ENCODE peak calls at places on chromosomes 1 and 21, in five cellular contexts. One of them, this sample, is unnamed.

GRCh38 chr1:171222961-171223360 is 25.3 kb upstream of the FMO1 start:
- DNase-seq in astrocyte: peak; percentile 5
- DNase-seq in activated T-helper 1 cell treated with Interleukin-2 at 50 U/mL for 16 hours: no peak
- DNase-seq in NCI-H1694 treated with DMSO at 0.1 percent for 48 hours: no peak
- DNase-seq in DMS 273 treated with DMSO at 0.1 percent for 48 hours: no peak
- DNase-seq in this sample: no peak

GRCh38 chr21:32061755-32062154 is 188.9 kb downstream of the HUNK start:
- DNase-seq in astrocyte: no peak
- DNase-seq in activated T-helper 1 cell treated with Interleukin-2 at 50 U/mL for 16 hours: no peak
- DNase-seq in NCI-H1694 treated with DMSO at 0.1 percent for 48 hours: no peak
- DNase-seq in DMS 273 treated with DMSO at 0.1 percent for 48 hours: no peak
- DNase-seq in this sample: no peak

GRCh38 chr1:46166521-46167462 is 8.1 kb upstream of the TSPAN1 start:
- DNase-seq in astrocyte: no peak
- DNase-seq in activated T-helper 1 cell treated with Interleukin-2 at 50 U/mL for 16 hours: peak; percentile 11
- DNase-seq in NCI-H1694 treated with DMSO at 0.1 percent for 48 hours: no peak
- DNase-seq in DMS 273 treated with DMSO at 0.1 percent for 48 hours: no peak
- DNase-seq in this sample: no peak

GRCh38 chr1:179178135-179178630 is 51.3 kb downstream of the ABL2 start:
- DNase-seq in astrocyte: peak; percentile 25
- DNase-seq in activated T-helper 1 cell treated with Interleukin-2 at 50 U/mL for 16 hours: no peak
- DNase-seq in NCI-H1694 treated with DMSO at 0.1 percent for 48 hours: no peak
- DNase-seq in DMS 273 treated with DMSO at 0.1 percent for 48 hours: no peak
- DNase-seq in this sample: no peak

GRCh38 chr21:32807717-32808380 is 36.3 kb upstream of the PAXBP1 start:
- DNase-seq in astrocyte: peak; percentile 76
- DNase-seq in activated T-helper 1 cell treated with Interleukin-2 at 50 U/mL for 16 hours: no peak
- DNase-seq in NCI-H1694 treated with DMSO at 0.1 percent for 48 hours: no peak
- DNase-seq in DMS 273 treated with DMSO at 0.1 percent for 48 hours: peak; percentile 13
- DNase-seq in this sample: no peak

GRCh38 chr1:206438554-206438953 is 31.7 kb upstream of the IKBKE start:
- DNase-seq in astrocyte: no peak
- DNase-seq in activated T-helper 1 cell treated with Interleukin-2 at 50 U/mL for 16 hours: no peak
- DNase-seq in NCI-H1694 treated with DMSO at 0.1 percent for 48 hours: no peak
- DNase-seq in DMS 273 treated with DMSO at 0.1 percent for 48 hours: no peak
- DNase-seq in this sample: no peak

GRCh38 chr1:21899972-21900371 is 37.1 kb downstream of the HSPG2 start:
- DNase-seq in astrocyte: no peak
- DNase-seq in activated T-helper 1 cell treated with Interleukin-2 at 50 U/mL for 16 hours: no peak
- DNase-seq in NCI-H1694 treated with DMSO at 0.1 percent for 48 hours: no peak
- DNase-seq in DMS 273 treated with DMSO at 0.1 percent for 48 hours: no peak
- DNase-seq in this sample: no peak

GRCh38 chr1:247487057-247487456 is 29.2 kb upstream of the OR2B11 start:
- DNase-seq in astrocyte: no peak
- DNase-seq in activated T-helper 1 cell treated with Interleukin-2 at 50 U/mL for 16 hours: no peak
- DNase-seq in NCI-H1694 treated with DMSO at 0.1 percent for 48 hours: peak; percentile 13
- DNase-seq in DMS 273 treated with DMSO at 0.1 percent for 48 hours: no peak
- DNase-seq in this sample: no peak

GRCh38 chr21:43341349-43342163 is 85.4 kb downstream of the SIK1 start:
- DNase-seq in astrocyte: peak; percentile 37
- DNase-seq in activated T-helper 1 cell treated with Interleukin-2 at 50 U/mL for 16 hours: no peak
- DNase-seq in NCI-H1694 treated with DMSO at 0.1 percent for 48 hours: no peak
- DNase-seq in DMS 273 treated with DMSO at 0.1 percent for 48 hours: no peak
- DNase-seq in this sample: no peak

GRCh38 chr1:67597336-67597735 is 87.7 kb upstream of the GADD45A start:
- DNase-seq in astrocyte: no peak
- DNase-seq in activated T-helper 1 cell treated with Interleukin-2 at 50 U/mL for 16 hours: no peak
- DNase-seq in NCI-H1694 treated with DMSO at 0.1 percent for 48 hours: no peak
- DNase-seq in DMS 273 treated with DMSO at 0.1 percent for 48 hours: no peak
- DNase-seq in this sample: no peak

GRCh38 chr1:156768610-156769295 is 1.4 kb downstream of the PRCC start:
- DNase-seq in astrocyte: no peak
- DNase-seq in activated T-helper 1 cell treated with Interleukin-2 at 50 U/mL for 16 hours: no peak
- DNase-seq in NCI-H1694 treated with DMSO at 0.1 percent for 48 hours: no peak
- DNase-seq in DMS 273 treated with DMSO at 0.1 percent for 48 hours: no peak
- DNase-seq in this sample: no peak

GRCh38 chr1:154270833-154271232 is 1.6 kb upstream of the HAX1 start:
- DNase-seq in astrocyte: no peak
- DNase-seq in activated T-helper 1 cell treated with Interleukin-2 at 50 U/mL for 16 hours: no peak
- DNase-seq in NCI-H1694 treated with DMSO at 0.1 percent for 48 hours: no peak
- DNase-seq in DMS 273 treated with DMSO at 0.1 percent for 48 hours: no peak
- DNase-seq in this sample: no peak

GRCh38 chr1:207831517-207832327 is 79.2 kb downstream of the CD34 start:
- DNase-seq in astrocyte: no peak
- DNase-seq in activated T-helper 1 cell treated with Interleukin-2 at 50 U/mL for 16 hours: no peak
- DNase-seq in NCI-H1694 treated with DMSO at 0.1 percent for 48 hours: no peak
- DNase-seq in DMS 273 treated with DMSO at 0.1 percent for 48 hours: no peak
- DNase-seq in this sample: no peak

GRCh38 chr21:29320021-29320420 is 21.3 kb downstream of the BACH1 start:
- DNase-seq in astrocyte: no peak
- DNase-seq in activated T-helper 1 cell treated with Interleukin-2 at 50 U/mL for 16 hours: no peak
- DNase-seq in NCI-H1694 treated with DMSO at 0.1 percent for 48 hours: no peak
- DNase-seq in DMS 273 treated with DMSO at 0.1 percent for 48 hours: no peak
- DNase-seq in this sample: no peak

GRCh38 chr1:16724718-16725438 is 15.4 kb upstream of the RNU1-4 start:
- DNase-seq in astrocyte: no peak
- DNase-seq in activated T-helper 1 cell treated with Interleukin-2 at 50 U/mL for 16 hours: no peak
- DNase-seq in NCI-H1694 treated with DMSO at 0.1 percent for 48 hours: no peak
- DNase-seq in DMS 273 treated with DMSO at 0.1 percent for 48 hours: no peak
- DNase-seq in this sample: no peak

GRCh38 chr1:155961937-155962336 is 16.4 kb downstream of the ARHGEF2 start:
- DNase-seq in astrocyte: peak; percentile 96
- DNase-seq in activated T-helper 1 cell treated with Interleukin-2 at 50 U/mL for 16 hours: no peak
- DNase-seq in NCI-H1694 treated with DMSO at 0.1 percent for 48 hours: no peak
- DNase-seq in DMS 273 treated with DMSO at 0.1 percent for 48 hours: no peak
- DNase-seq in this sample: no peak

GRCh38 chr21:44539031-44539430 is 964 bp downstream of the KRTAP10-1 start:
- DNase-seq in astrocyte: no peak
- DNase-seq in activated T-helper 1 cell treated with Interleukin-2 at 50 U/mL for 16 hours: no peak
- DNase-seq in NCI-H1694 treated with DMSO at 0.1 percent for 48 hours: no peak
- DNase-seq in DMS 273 treated with DMSO at 0.1 percent for 48 hours: no peak
- DNase-seq in this sample: no peak

GRCh38 chr1:191096405-191096804 is 618.7 kb upstream of the BRINP3 start:
- DNase-seq in astrocyte: no peak
- DNase-seq in activated T-helper 1 cell treated with Interleukin-2 at 50 U/mL for 16 hours: no peak
- DNase-seq in NCI-H1694 treated with DMSO at 0.1 percent for 48 hours: no peak
- DNase-seq in DMS 273 treated with DMSO at 0.1 percent for 48 hours: no peak
- DNase-seq in this sample: no peak

GRCh38 chr1:14866841-14867626 is 268.5 kb downstream of the KAZN start:
- DNase-seq in astrocyte: no peak
- DNase-seq in activated T-helper 1 cell treated with Interleukin-2 at 50 U/mL for 16 hours: no peak
- DNase-seq in NCI-H1694 treated with DMSO at 0.1 percent for 48 hours: no peak
- DNase-seq in DMS 273 treated with DMSO at 0.1 percent for 48 hours: no peak
- DNase-seq in this sample: no peak

GRCh38 chr1:186757851-186758250 is 70.9 kb upstream of the PLA2G4A start:
- DNase-seq in astrocyte: no peak
- DNase-seq in activated T-helper 1 cell treated with Interleukin-2 at 50 U/mL for 16 hours: no peak
- DNase-seq in NCI-H1694 treated with DMSO at 0.1 percent for 48 hours: no peak
- DNase-seq in DMS 273 treated with DMSO at 0.1 percent for 48 hours: no peak
- DNase-seq in this sample: no peak

GRCh38 chr1:168687796-168688195 is 41.2 kb downstream of the DPT start:
- DNase-seq in astrocyte: no peak
- DNase-seq in activated T-helper 1 cell treated with Interleukin-2 at 50 U/mL for 16 hours: no peak
- DNase-seq in NCI-H1694 treated with DMSO at 0.1 percent for 48 hours: no peak
- DNase-seq in DMS 273 treated with DMSO at 0.1 percent for 48 hours: no peak
- DNase-seq in this sample: no peak

GRCh38 chr1:206544562-206545257 is 37.4 kb downstream of the RASSF5 start:
- DNase-seq in astrocyte: no peak
- DNase-seq in activated T-helper 1 cell treated with Interleukin-2 at 50 U/mL for 16 hours: peak; percentile 69
- DNase-seq in NCI-H1694 treated with DMSO at 0.1 percent for 48 hours: peak; percentile 28
- DNase-seq in DMS 273 treated with DMSO at 0.1 percent for 48 hours: no peak
- DNase-seq in this sample: peak; percentile 78

GRCh38 chr1:58950897-58951296 is 167.1 kb upstream of the JUN start:
- DNase-seq in astrocyte: no peak
- DNase-seq in activated T-helper 1 cell treated with Interleukin-2 at 50 U/mL for 16 hours: no peak
- DNase-seq in NCI-H1694 treated with DMSO at 0.1 percent for 48 hours: no peak
- DNase-seq in DMS 273 treated with DMSO at 0.1 percent for 48 hours: no peak
- DNase-seq in this sample: no peak

GRCh38 chr1:67713071-67713806 is 28.2 kb downstream of the GADD45A start:
- DNase-seq in astrocyte: peak; percentile 84
- DNase-seq in activated T-helper 1 cell treated with Interleukin-2 at 50 U/mL for 16 hours: no peak
- DNase-seq in NCI-H1694 treated with DMSO at 0.1 percent for 48 hours: no peak
- DNase-seq in DMS 273 treated with DMSO at 0.1 percent for 48 hours: peak; percentile 61
- DNase-seq in this sample: peak; percentile 75

GRCh38 chr1:4140241-4140640 is 240.2 kb upstream of the C1orf174 start:
- DNase-seq in astrocyte: no peak
- DNase-seq in activated T-helper 1 cell treated with Interleukin-2 at 50 U/mL for 16 hours: no peak
- DNase-seq in NCI-H1694 treated with DMSO at 0.1 percent for 48 hours: no peak
- DNase-seq in DMS 273 treated with DMSO at 0.1 percent for 48 hours: no peak
- DNase-seq in this sample: no peak

GRCh38 chr1:155952505-155952890 is 11.1 kb downstream of the RXFP4 start:
- DNase-seq in astrocyte: no peak
- DNase-seq in activated T-helper 1 cell treated with Interleukin-2 at 50 U/mL for 16 hours: no peak
- DNase-seq in NCI-H1694 treated with DMSO at 0.1 percent for 48 hours: no peak
- DNase-seq in DMS 273 treated with DMSO at 0.1 percent for 48 hours: no peak
- DNase-seq in this sample: peak; percentile 44

GRCh38 chr1:31007462-31007991 is 58.0 kb downstream of the PUM1 start:
- DNase-seq in astrocyte: peak; percentile 93
- DNase-seq in activated T-helper 1 cell treated with Interleukin-2 at 50 U/mL for 16 hours: no peak
- DNase-seq in NCI-H1694 treated with DMSO at 0.1 percent for 48 hours: no peak
- DNase-seq in DMS 273 treated with DMSO at 0.1 percent for 48 hours: no peak
- DNase-seq in this sample: no peak

GRCh38 chr1:58901008-58901407 is 117.2 kb upstream of the JUN start:
- DNase-seq in astrocyte: no peak
- DNase-seq in activated T-helper 1 cell treated with Interleukin-2 at 50 U/mL for 16 hours: no peak
- DNase-seq in NCI-H1694 treated with DMSO at 0.1 percent for 48 hours: no peak
- DNase-seq in DMS 273 treated with DMSO at 0.1 percent for 48 hours: no peak
- DNase-seq in this sample: no peak

GRCh38 chr1:5459839-5460238 is 532.4 kb downstream of the NPHP4 start:
- DNase-seq in astrocyte: no peak
- DNase-seq in activated T-helper 1 cell treated with Interleukin-2 at 50 U/mL for 16 hours: no peak
- DNase-seq in NCI-H1694 treated with DMSO at 0.1 percent for 48 hours: no peak
- DNase-seq in DMS 273 treated with DMSO at 0.1 percent for 48 hours: no peak
- DNase-seq in this sample: no peak

GRCh38 chr1:183191833-183192232 is 5.8 kb downstream of the LAMC2 start:
- DNase-seq in astrocyte: peak; percentile 91
- DNase-seq in activated T-helper 1 cell treated with Interleukin-2 at 50 U/mL for 16 hours: no peak
- DNase-seq in NCI-H1694 treated with DMSO at 0.1 percent for 48 hours: no peak
- DNase-seq in DMS 273 treated with DMSO at 0.1 percent for 48 hours: no peak
- DNase-seq in this sample: no peak

GRCh38 chr1:154791292-154792278 is 78.5 kb downstream of the KCNN3 start:
- DNase-seq in astrocyte: peak; percentile 38
- DNase-seq in activated T-helper 1 cell treated with Interleukin-2 at 50 U/mL for 16 hours: peak; percentile 78
- DNase-seq in NCI-H1694 treated with DMSO at 0.1 percent for 48 hours: peak; percentile 34
- DNase-seq in DMS 273 treated with DMSO at 0.1 percent for 48 hours: no peak
- DNase-seq in this sample: peak; percentile 59

GRCh38 chr1:38284953-38285352 is 238.4 kb upstream of the POU3F1 start:
- DNase-seq in astrocyte: no peak
- DNase-seq in activated T-helper 1 cell treated with Interleukin-2 at 50 U/mL for 16 hours: no peak
- DNase-seq in NCI-H1694 treated with DMSO at 0.1 percent for 48 hours: no peak
- DNase-seq in DMS 273 treated with DMSO at 0.1 percent for 48 hours: no peak
- DNase-seq in this sample: no peak

GRCh38 chr1:1914842-1915692 is at the start of gene CALML6:
- DNase-seq in astrocyte: no peak
- DNase-seq in activated T-helper 1 cell treated with Interleukin-2 at 50 U/mL for 16 hours: no peak
- DNase-seq in NCI-H1694 treated with DMSO at 0.1 percent for 48 hours: no peak
- DNase-seq in DMS 273 treated with DMSO at 0.1 percent for 48 hours: no peak
- DNase-seq in this sample: no peak

This sample was measured in NCI-H187.